ENCODE peak calls at places on chromosomes 4 and X, in nine cellular contexts. B is IMR-90, E is K562, T is body of pancreas, Q is thoracic aorta, L is spleen, N is lower lobe of right lung, A is AG04450, F is left lung. K is an unnamed sample.

GRCh38 chrX:155216940-155217450 is 735 bp downstream of the VBP1 start:
- DNase-seq in E (no peak), N (no peak), L (no peak), F (no peak), B (peak; percentile 4), A (no peak), T (no peak), Q (no peak), K (no peak)

GRCh38 chr4:39032218-39033085 is at the start of gene TMEM156:
- DNase-seq in E (no peak), A (no peak), T (no peak), B (peak; percentile 80), F (no peak), Q (no peak), N (no peak), L (no peak), K (no peak)

GRCh38 chrX:57643698-57644097 is 36.4 kb downstream of the NLRP2B start:
- DNase-seq in Q (no peak), A (no peak), L (no peak), T (no peak), B (no peak), F (no peak), E (no peak), N (no peak), K (no peak)

GRCh38 chr4:160375746-160376452 is 1273.0 kb downstream of the RAPGEF2 start:
- DNase-seq in E (no peak), F (no peak), Q (no peak), B (no peak), T (peak; percentile 19), N (no peak), L (no peak), A (no peak), K (no peak)

GRCh38 chrX:18424482-18425198 is 768 bp upstream of the CDKL5 start:
- DNase-seq in F (no peak), Q (no peak), L (peak; percentile 83), N (peak; percentile 47), E (no peak), A (peak; percentile 36), B (peak; percentile 70), T (peak; percentile 45), K (peak; percentile 77)

GRCh38 chr4:108215055-108215454 is 46.3 kb upstream of the LEF1 start:
- DNase-seq in B (no peak), E (no peak), F (no peak), Q (no peak), N (no peak), L (no peak), T (no peak), A (no peak), K (no peak)

GRCh38 chrX:115642895-115643530 is 82.0 kb downstream of the PLS3 start:
- DNase-seq in B (peak; percentile 77), A (peak; percentile 51), Q (no peak), N (no peak), L (no peak), E (peak; percentile 37), F (no peak), T (peak; percentile 60), K (peak; percentile 27)

GRCh38 chrX:136147320-136147901 is at the start of gene FHL1:
- DNase-seq in T (peak; percentile 57), A (no peak), Q (no peak), L (peak; percentile 86), B (peak; percentile 12), F (peak; percentile 48), E (peak; percentile 85), N (peak; percentile 68), K (peak; percentile 45)

GRCh38 chr4:40586034-40586433 is 43.6 kb downstream of the RBM47 start:
- DNase-seq in E (no peak), A (no peak), Q (no peak), L (no peak), T (no peak), N (no peak), B (peak; percentile 47), F (no peak), K (no peak)

GRCh38 chrX:102846544-102847236 is 90.4 kb upstream of the RAB40AL start:
- DNase-seq in F (no peak), L (no peak), B (peak; percentile 73), Q (no peak), T (no peak), N (no peak), E (no peak), A (no peak), K (no peak)

DNA sequence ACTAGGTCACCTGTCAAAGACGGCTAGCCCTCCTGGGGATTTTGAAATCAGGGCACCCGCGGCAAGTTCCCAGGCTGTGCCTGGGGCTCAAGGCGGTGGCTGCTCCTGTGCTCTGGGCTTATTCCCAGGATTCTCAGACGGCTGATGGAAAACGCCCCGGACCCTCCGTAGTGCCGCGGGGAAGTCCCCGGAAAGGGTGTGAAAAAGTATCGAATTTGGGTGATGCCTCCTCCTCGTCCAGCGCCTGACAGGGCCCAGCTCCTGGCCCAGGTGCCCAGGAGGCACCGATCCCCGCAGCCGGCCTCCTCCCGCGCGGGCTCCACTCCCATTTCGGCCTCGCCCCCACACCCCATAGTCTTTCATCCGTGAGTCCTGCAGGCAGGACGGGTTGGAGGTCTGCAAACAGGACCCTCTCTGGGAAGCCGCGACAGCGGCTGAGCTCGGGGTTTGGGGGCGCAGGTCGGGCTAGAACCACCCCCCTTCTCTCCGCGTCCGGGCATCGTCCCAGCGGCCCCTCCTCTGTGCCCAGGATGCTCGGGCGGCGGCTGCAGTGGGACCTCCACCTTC is 1.1 kb upstream of the NSG1 start:
- DNase-seq in E (no peak), L (no peak), Q (no peak), N (no peak), T (no peak), F (no peak), A (no peak), B (no peak), K (no peak)
- H3K27me3 ChIP-seq in E (peaks cover 65% of the 10 kb centered on the region), L (peaks cover 46% of the 10 kb centered on the region), Q (no peaks in the 10 kb centered on the region), N (peaks cover 65% of the 10 kb centered on the region), T (no peaks in the 10 kb centered on the region), F (peaks cover 45% of the 10 kb centered on the region), A (peaks cover 68% of the 10 kb centered on the region), B (peaks cover 80% of the 10 kb centered on the region), K (peaks cover 83% of the 10 kb centered on the region)

GRCh38 chr4:67700119-67700873 is 659 bp downstream of the UBA6 start:
- DNase-seq in L (no peak), Q (no peak), F (no peak), T (no peak), A (no peak), B (peak; percentile 27), E (no peak), N (no peak), K (no peak)
- H3K27ac ChIP-seq in L (peak overlapping the region; percentile 87), Q (peak overlapping the region; percentile 85), F (peak overlapping the region; percentile 85), T (peak overlapping the region; percentile 82), A (peak overlapping the region; percentile 78), B (peak overlapping the region; percentile 80), E (peak overlapping the region; percentile 88), N (peak overlapping the region; percentile 93), K (peak overlapping the region; percentile 91)

GRCh38 chr4:6032249-6033244 is 14.3 kb upstream of the C4orf50 start:
- DNase-seq in E (no peak), A (no peak), Q (no peak), F (no peak), T (peak; percentile 36), N (no peak), B (no peak), L (no peak), K (no peak)
- TF ChIP-seq CTCF in E (peak; percentile 6), A (no peak), Q (no peak), F (no peak), T (no peak), N (no peak), B (no peak), L (no peak), K (no peak)

GRCh38 chrX:10619311-10620015 is 922 bp downstream of the MID1 start:
- DNase-seq in B (no peak), A (no peak), E (no peak), N (no peak), F (no peak), L (no peak), T (no peak), Q (no peak), K (no peak)

GRCh38 chrX:10617964-10618342 is 2.4 kb downstream of the MID1 start:
- DNase-seq in F (no peak), N (no peak), T (no peak), L (no peak), B (peak; percentile 75), Q (no peak), E (no peak), A (no peak), K (no peak)

GRCh38 chrX:10618911-10619310 is 1.5 kb downstream of the MID1 start:
- DNase-seq in B (no peak), L (no peak), Q (no peak), E (no peak), N (no peak), T (no peak), A (no peak), F (no peak), K (no peak)

GRCh38 chrX:10615931-10616780 is 4.2 kb downstream of the MID1 start:
- DNase-seq in A (no peak), F (no peak), Q (no peak), T (peak; percentile 65), N (no peak), L (no peak), E (peak; percentile 44), B (peak; percentile 58), K (peak; percentile 45)

GRCh38 chrX:10617186-10617963 is 3.0 kb downstream of the MID1 start:
- DNase-seq in T (no peak), B (no peak), L (no peak), Q (no peak), A (no peak), F (no peak), N (no peak), E (no peak), K (no peak)
- H3K27me3 ChIP-seq in T (no peaks in the 10 kb centered on the region), B (no peaks in the 10 kb centered on the region), L (peaks cover 31% of the 10 kb centered on the region), Q (no peaks in the 10 kb centered on the region), A (no peaks in the 10 kb centered on the region), F (no peaks in the 10 kb centered on the region), N (no peaks in the 10 kb centered on the region), E (peaks cover 16% of the 10 kb centered on the region), K (peaks cover 26% of the 10 kb centered on the region)

GRCh38 chr4:150510176-150510875 is 71.6 kb upstream of the MAB21L2 start:
- DNase-seq in N (no peak), B (peak; percentile 86), A (peak; percentile 44), T (no peak), F (no peak), L (no peak), E (no peak), Q (no peak), K (no peak)
- H3K27ac ChIP-seq in N (no peak overlapping the region), B (peak overlapping the region; percentile 99), A (peak overlapping the region; percentile 74), T (no peak overlapping the region), F (peak overlapping the region; percentile 54), L (no peak overlapping the region), E (no peak overlapping the region), Q (peak overlapping the region; percentile 57), K (no peak overlapping the region)

DNA sequence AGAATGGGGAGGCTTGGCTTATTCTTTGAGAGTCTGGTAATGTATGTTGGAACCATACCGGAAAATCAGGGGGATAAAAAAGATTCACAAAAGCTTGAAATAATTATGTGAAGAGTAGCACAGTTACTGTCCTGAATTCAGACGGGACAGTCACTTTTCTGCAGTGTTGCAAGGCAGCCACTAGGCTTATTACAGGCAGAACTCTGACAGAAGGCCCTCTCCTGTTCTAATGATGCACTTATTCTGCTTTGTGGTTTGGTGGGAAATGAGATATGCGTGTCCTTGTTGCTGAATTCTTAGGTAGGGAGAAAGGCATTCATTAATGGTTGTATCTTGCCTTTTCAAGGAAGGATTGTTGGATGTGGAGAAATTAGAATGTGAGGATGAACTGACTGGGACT is 37.2 kb downstream of the GUCY1B1 start:
- DNase-seq in F (no peak), Q (no peak), A (no peak), N (no peak), B (peak; percentile 52), L (no peak), E (no peak), T (no peak), K (peak; percentile 30)
- TF ChIP-seq CTCF in F (no peak), Q (no peak), A (peak; percentile 43), N (peak; percentile 16), B (peak; percentile 34), L (peak; percentile 12), E (no peak), T (peak; percentile 29), K (peak; percentile 78)